ENCODE peak calls at places on chromosomes 12 and 14, in seven cellular contexts. Y is H7; I is tibial nerve; G is mesendoderm; J is CD8-positive, alpha-beta T cell; V is AG09309; T is left ventricle myocardium inferior. X is an unnamed sample.

GRCh38 chr12:64457036-64457435 is 5.1 kb downstream of the TBK1 start:
- DNase-seq in V (no peak), J (no peak), G (peak), T (no peak), I (no peak), Y (no peak), X (no peak)

GRCh38 chr12:57173089-57173488 is 25.7 kb upstream of the LRP1-AS start:
- DNase-seq in G (peak), I (no peak), J (no peak), Y (peak), V (no peak), T (no peak), X (no peak)

GRCh38 chr14:72894623-72895378 is 900 bp upstream of the DPF3 start:
- DNase-seq in T (peak), V (no peak), J (peak), Y (peak), G (peak), I (no peak), X (no peak)

GRCh38 chr12:8629486-8630033 is 16.9 kb upstream of the AICDA start:
- DNase-seq in T (no peak), G (no peak), Y (no peak), I (no peak), V (no peak), J (no peak), X (no peak)

GRCh38 chr12:40921563-40922163 is 229.4 kb downstream of the CNTN1 start:
- DNase-seq in V (no peak), G (peak), I (no peak), T (no peak), J (no peak), Y (no peak), X (no peak)

GRCh38 chr12:3453266-3453862 is 37.6 kb upstream of the PRMT8 start:
- DNase-seq in Y (no peak), J (no peak), V (no peak), I (no peak), G (no peak), T (no peak), X (no peak)

GRCh38 chr12:67650528-67651379 is 2.2 kb downstream of the DYRK2 start:
- DNase-seq in J (no peak), G (peak), T (no peak), Y (peak), I (no peak), V (no peak), X (no peak)

GRCh38 chr14:74612346-74613021 is 447 bp upstream of the LTBP2 start:
- DNase-seq in I (peak), J (peak), V (no peak), T (peak), G (peak), Y (peak), X (no peak)

GRCh38 chr14:63777024-63777423 is 49.2 kb upstream of the SGPP1 start:
- DNase-seq in I (no peak), G (peak), J (no peak), V (peak), Y (no peak), T (no peak), X (no peak)

DNA sequence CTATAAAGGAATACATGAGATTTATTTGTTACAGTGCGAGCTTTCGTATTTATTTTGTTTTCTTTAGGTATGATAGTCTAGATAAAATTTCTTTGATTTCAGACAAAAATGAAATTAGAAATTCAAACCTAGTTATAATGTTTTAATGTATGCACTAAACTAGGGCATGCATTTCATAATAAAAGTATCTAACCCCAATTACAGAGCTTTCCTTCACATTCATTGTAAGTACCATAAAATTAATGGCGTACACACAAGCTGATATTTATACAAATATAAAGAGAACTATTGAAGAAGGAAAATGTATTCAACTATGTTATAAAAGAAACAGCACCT is 120.2 kb downstream of the GXYLT1 start:
- DNase-seq in T (no peak), G (no peak), I (no peak), Y (no peak), J (no peak), V (no peak), X (no peak)
- H3K4me3 ChIP-seq in T (peak), G (no peak), I (no peak), Y (no peak), J (no peak), V (no peak), X (no peak)

DNA sequence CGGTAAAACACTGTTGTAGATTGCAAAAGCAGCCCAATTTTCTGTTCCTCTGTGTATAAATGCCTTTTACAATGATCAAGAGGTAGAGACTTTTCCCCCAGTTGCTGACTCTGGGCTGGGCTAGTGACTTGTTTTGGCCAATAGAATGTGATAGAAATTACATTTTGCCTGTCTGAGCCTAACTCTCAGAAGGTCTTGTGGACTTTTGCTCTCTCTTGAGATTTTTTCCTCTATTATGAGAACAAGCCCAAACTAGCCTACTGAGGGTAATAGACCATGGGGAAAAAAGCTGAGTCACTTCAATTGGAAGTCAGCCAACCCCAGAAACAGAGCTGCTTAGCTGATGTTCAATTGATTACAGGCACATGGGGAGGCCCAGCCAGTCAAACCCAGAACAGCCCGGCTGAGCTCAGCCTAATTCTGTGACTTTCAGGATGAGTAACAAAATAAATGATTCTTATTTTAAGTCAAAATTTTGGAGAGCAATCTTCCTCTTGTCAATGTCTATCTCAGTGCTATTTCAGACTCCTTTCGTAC is 61.4 kb downstream of the MYF5 start:
- DNase-seq in J (no peak), V (peak), Y (no peak), I (peak), G (no peak), T (peak), X (no peak)
- H3K4me3 ChIP-seq in J (no peak), V (no peak), Y (no peak), I (no peak), G (no peak), T (no peak), X (no peak)

GRCh38 chr12:52250048-52250990 is 17.3 kb downstream of the KRT7 start:
- DNase-seq in G (no peak), T (no peak), I (no peak), J (no peak), V (no peak), Y (peak), X (no peak)

GRCh38 chr12:52247622-52248540 is 14.8 kb downstream of the KRT7 start:
- DNase-seq in V (no peak), Y (peak), I (no peak), G (no peak), T (no peak), J (no peak), X (no peak)

GRCh38 chr12:52248541-52249035 is 15.5 kb downstream of the KRT7 start:
- DNase-seq in T (no peak), J (no peak), Y (peak), V (no peak), I (no peak), G (no peak), X (no peak)

GRCh38 chr12:52249041-52249461 is 16.0 kb downstream of the KRT7 start:
- DNase-seq in Y (no peak), T (peak), G (no peak), J (no peak), V (no peak), I (no peak), X (no peak)

GRCh38 chr12:52249511-52250047 is 16.5 kb downstream of the KRT7 start:
- DNase-seq in Y (no peak), T (no peak), I (no peak), G (no peak), V (no peak), J (no peak), X (no peak)
- H3K4me3 ChIP-seq in Y (no peak), T (no peak), I (no peak), G (no peak), V (no peak), J (no peak), X (no peak)

DNA sequence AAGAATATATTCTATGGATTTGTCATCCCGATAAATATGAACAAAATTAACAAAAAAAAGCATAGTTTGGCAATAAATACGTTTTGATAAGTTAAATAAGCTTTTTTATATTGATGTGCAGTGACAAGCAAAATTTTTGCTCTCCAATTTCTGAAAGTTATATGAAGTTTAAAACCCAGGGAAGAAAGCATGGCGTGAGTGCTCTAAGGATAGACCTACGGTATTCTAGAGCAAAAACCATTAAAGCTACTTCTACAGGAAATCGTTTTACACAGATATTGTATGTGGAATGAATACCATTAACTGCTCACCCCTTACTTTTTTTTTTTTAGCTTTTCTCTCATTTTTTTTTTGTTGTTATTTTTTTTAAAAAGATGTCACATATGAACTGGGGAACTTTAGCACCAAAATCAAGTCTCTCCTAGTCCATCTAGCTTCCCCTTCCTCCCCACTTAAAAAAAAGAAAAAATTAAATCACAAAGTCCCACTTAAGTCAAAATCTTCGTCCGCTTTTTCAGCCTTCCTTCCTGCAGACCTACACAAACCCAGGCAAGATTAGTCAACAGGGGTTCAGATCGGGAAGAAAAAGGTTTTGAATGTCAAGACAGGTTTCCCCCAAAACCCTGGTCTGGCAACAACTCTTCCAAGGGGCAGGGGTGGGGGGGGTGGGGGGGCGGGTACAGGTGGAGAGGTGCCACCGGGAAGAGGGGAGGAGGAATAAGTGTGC is 4.4 kb downstream of the ZFP36L1 start:
- DNase-seq in G (no peak), T (no peak), V (no peak), J (no peak), Y (no peak), I (no peak), X (no peak)
- H3K4me3 ChIP-seq in G (no peak), T (peak), V (peak), J (peak), Y (no peak), I (peak), X (no peak)

GRCh38 chr12:12925383-12925782 is 26.6 kb downstream of the GPRC5D start:
- DNase-seq in G (no peak), T (no peak), V (no peak), J (no peak), Y (no peak), I (no peak), X (no peak)

GRCh38 chr12:12924169-12924568 is 27.8 kb downstream of the GPRC5D start:
- DNase-seq in J (no peak), V (no peak), Y (no peak), G (no peak), I (no peak), T (no peak), X (no peak)

GRCh38 chr12:12927211-12928079 is 24.5 kb downstream of the GPRC5D start:
- DNase-seq in J (peak), I (peak), V (no peak), T (peak), Y (no peak), G (peak), X (no peak)

GRCh38 chr12:12929696-12930095 is 22.3 kb downstream of the GPRC5D start:
- DNase-seq in Y (no peak), T (no peak), J (no peak), V (no peak), I (no peak), G (no peak), X (no peak)

DNA sequence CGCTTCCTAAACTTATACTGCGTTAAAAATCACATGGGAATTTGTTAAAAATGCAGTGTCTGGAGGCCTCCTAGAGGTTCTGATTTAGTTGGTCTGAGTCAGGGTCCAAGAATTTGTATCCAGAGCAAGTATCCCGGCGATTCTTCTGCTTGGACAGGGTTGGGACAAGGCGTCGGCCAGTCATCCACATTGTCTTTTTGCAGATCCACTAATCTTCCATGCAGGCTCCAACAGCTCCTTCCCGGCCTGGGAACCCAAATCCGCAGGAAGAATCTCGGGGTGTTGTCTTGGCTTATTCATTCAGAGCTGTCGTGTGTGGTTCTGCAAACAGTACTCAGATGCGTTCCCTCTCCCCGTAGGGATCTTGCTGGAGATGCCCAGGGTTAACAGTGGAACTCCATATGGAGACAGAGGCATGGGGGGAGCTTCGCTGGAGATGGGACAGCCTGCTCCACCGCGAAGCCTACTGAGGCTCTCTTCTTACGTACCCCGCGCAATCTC is 25.3 kb downstream of the GPRC5D start:
- DNase-seq in Y (no peak), G (no peak), V (no peak), T (no peak), J (no peak), I (no peak), X (no peak)
- H3K4me3 ChIP-seq in Y (no peak), G (no peak), V (no peak), T (peak), J (no peak), I (no peak), X (no peak)